ENCODE peak calls at places on chromosomes 7 and 10, in seven cellular contexts. O, G, Z, T, R, E and L are unnamed samples.

GRCh38 chr7:4131043-4131442 is 551.1 kb upstream of the FOXK1 start:
- DNase-seq in O (no peak), G (no peak), Z (no peak), T (peak; percentile 20), R (no peak), E (no peak), L (no peak)

GRCh38 chr7:27177795-27178320 is 3.7 kb upstream of the HOXA10 start:
- DNase-seq in O (no peak), G (no peak), Z (no peak), T (no peak), R (no peak), E (no peak), L (no peak)

GRCh38 chr10:89829887-89830269 is 128.5 kb downstream of the KIF20B start:
- DNase-seq in O (no peak), G (no peak), Z (no peak), T (no peak), R (no peak), E (no peak), L (no peak)

GRCh38 chr10:76433161-76434005 is 1002.0 kb downstream of the LRMDA start:
- DNase-seq in O (peak; percentile 77), G (no peak), Z (no peak), T (no peak), R (no peak), E (peak; percentile 30), L (peak; percentile 84)

GRCh38 chr10:22479419-22479818 is 134.1 kb downstream of the SPAG6 start:
- DNase-seq in O (no peak), G (no peak), Z (no peak), T (no peak), R (peak; percentile 52), E (no peak), L (peak; percentile 59)

GRCh38 chr10:17169807-17170206 is 31.7 kb downstream of the TRDMT1 start:
- DNase-seq in O (no peak), G (no peak), Z (no peak), T (no peak), R (no peak), E (no peak), L (no peak)

GRCh38 chr10:113947138-113948011 is 92.9 kb downstream of the NHLRC2 start:
- DNase-seq in O (no peak), G (no peak), Z (no peak), T (no peak), R (no peak), E (peak; percentile 31), L (no peak)

GRCh38 chr7:46580756-46581155 is 659.7 kb upstream of the IGFBP3 start:
- DNase-seq in O (no peak), G (no peak), Z (no peak), T (no peak), R (no peak), E (no peak), L (no peak)

GRCh38 chr10:71006497-71006896 is 118.1 kb upstream of the PCBD1 start:
- DNase-seq in O (no peak), G (no peak), Z (no peak), T (no peak), R (no peak), E (no peak), L (no peak)

GRCh38 chr10:8061274-8062211 is 7.1 kb downstream of the GATA3 start:
- DNase-seq in O (peak; percentile 35), G (peak; percentile 53), Z (no peak), T (no peak), R (no peak), E (no peak), L (peak; percentile 46)